ENCODE peak calls at places on chromosomes 2 and 18, in eight cellular contexts. A, Q, M, W, N, Z, X and D are unnamed samples.

GRCh38 chr2:216551234-216551633 is 52.6 kb downstream of the RPL37A start:
- DNase-seq in N (no peak), W (no peak), A (no peak), Z (no peak), Q (no peak), M (peak; percentile 48), X (no peak), D (peak; percentile 65)

GRCh38 chr2:200252661-200253067 is 53.8 kb upstream of the SPATS2L start:
- DNase-seq in W (no peak), A (no peak), N (no peak), Z (no peak), Q (no peak), M (peak; percentile 61), X (no peak), D (no peak)

GRCh38 chr18:54743596-54743995 is 84.7 kb upstream of the RAB27B start:
- DNase-seq in Q (no peak), A (no peak), Z (no peak), M (no peak), X (no peak), N (no peak), W (no peak), D (no peak)

GRCh38 chr2:171521361-171522056 is 765 bp upstream of the CYBRD1 start:
- DNase-seq in Q (no peak), X (no peak), Z (no peak), M (no peak), A (no peak), W (peak; percentile 27), N (no peak), D (no peak)

GRCh38 chr2:54936766-54937165 is 113.5 kb downstream of the RTN4 start:
- DNase-seq in Q (no peak), A (no peak), M (no peak), W (no peak), N (no peak), Z (no peak), X (no peak), D (no peak)

GRCh38 chr18:49100226-49100968 is 149.6 kb upstream of the SMAD7 start:
- DNase-seq in Z (peak; percentile 61), W (no peak), M (peak; percentile 71), A (no peak), X (no peak), N (no peak), Q (no peak), D (no peak)

GRCh38 chr2:162233197-162233596 is 10.0 kb downstream of the FAP start:
- DNase-seq in M (peak; percentile 81), N (no peak), Q (no peak), W (no peak), Z (no peak), A (no peak), X (peak; percentile 86), D (no peak)

GRCh38 chr2:129374452-129374851 is 605.0 kb upstream of the RAB6C start:
- DNase-seq in Q (no peak), N (no peak), W (no peak), Z (no peak), X (no peak), A (no peak), M (no peak), D (no peak)

GRCh38 chr2:18503686-18504085 is 56.8 kb downstream of the RDH14 start:
- DNase-seq in N (no peak), A (no peak), Z (no peak), X (no peak), Q (no peak), W (no peak), M (no peak), D (no peak)

GRCh38 chr2:80987466-80987865 is 682.9 kb upstream of the LRRTM1 start:
- DNase-seq in W (no peak), Q (no peak), X (no peak), N (no peak), A (no peak), M (no peak), Z (no peak), D (no peak)

DNA sequence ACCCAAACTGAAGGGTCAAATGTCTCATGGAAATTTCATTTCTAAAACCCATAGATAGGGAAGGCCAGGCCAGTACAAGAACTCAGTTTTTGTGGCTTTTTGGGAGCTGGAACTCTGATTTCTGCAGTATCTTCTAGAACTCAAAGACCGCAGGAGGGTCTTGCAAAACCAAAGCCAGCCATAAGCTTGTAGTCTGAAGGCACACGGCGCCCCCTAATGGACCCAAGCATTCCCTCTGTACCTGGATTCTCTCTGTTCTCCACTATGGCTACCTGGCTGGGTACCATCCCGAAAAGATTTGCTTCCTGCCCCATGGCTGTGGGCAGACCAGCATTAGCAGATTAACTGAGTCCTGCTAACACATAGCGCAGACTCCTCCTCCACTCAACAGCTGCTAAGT is 229.0 kb upstream of the SLC14A2 start:
- DNase-seq in X (no peak), A (no peak), Z (peak; percentile 78), Q (peak; percentile 83), N (no peak), M (no peak), W (peak; percentile 39), D (no peak)
- TF ChIP-seq CTCF in X (peak; percentile 38), A (peak; percentile 26), Z (peak; percentile 67), Q (peak; percentile 66), N (peak; percentile 34), M (peak; percentile 43), W (peak; percentile 68), D (peak; percentile 44)

DNA sequence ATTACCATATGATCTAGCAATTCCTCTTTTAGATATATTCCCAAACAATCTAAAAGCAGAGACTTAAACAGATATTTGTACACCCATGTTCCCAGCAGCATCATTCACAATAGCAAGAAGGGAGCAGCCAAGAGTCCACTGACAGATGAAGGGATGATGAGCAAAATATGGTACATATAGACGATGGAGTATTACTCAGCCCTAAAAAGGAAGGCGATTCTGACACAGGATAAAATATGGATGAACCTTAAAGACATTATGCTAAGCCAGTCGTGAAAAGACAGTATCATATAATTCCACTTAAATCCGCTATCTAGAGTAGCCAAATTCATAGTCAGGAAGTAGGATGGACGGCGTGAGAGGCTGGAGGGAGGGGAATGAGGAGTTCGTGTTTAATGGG is 20.4 kb downstream of the HS6ST1 start:
- DNase-seq in M (no peak), A (no peak), Q (no peak), N (no peak), W (no peak), Z (no peak), X (no peak), D (no peak)
- H3K27ac ChIP-seq in M (no peak overlapping the region), A (no peak overlapping the region), Q (no peak overlapping the region), N (no peak overlapping the region), W (no peak overlapping the region), Z (no peak overlapping the region), X (no peak overlapping the region), D (no peak overlapping the region)

GRCh38 chr18:58337285-58337684 is 291.6 kb downstream of the ALPK2 start:
- DNase-seq in Z (no peak), A (no peak), Q (no peak), N (no peak), M (no peak), W (no peak), X (no peak), D (no peak)

GRCh38 chr18:58335223-58335622 is 291.2 kb downstream of the NEDD4L start:
- DNase-seq in N (no peak), A (no peak), Q (no peak), X (no peak), M (no peak), Z (no peak), W (no peak), D (no peak)

GRCh38 chr18:58336605-58337004 is 292.3 kb downstream of the ALPK2 start:
- DNase-seq in X (no peak), A (no peak), N (no peak), Z (no peak), Q (no peak), W (no peak), M (peak; percentile 54), D (no peak)

GRCh38 chr18:58334061-58334460 is 290.0 kb downstream of the NEDD4L start:
- DNase-seq in A (no peak), N (no peak), X (no peak), Z (no peak), M (no peak), W (no peak), Q (no peak), D (no peak)

DNA sequence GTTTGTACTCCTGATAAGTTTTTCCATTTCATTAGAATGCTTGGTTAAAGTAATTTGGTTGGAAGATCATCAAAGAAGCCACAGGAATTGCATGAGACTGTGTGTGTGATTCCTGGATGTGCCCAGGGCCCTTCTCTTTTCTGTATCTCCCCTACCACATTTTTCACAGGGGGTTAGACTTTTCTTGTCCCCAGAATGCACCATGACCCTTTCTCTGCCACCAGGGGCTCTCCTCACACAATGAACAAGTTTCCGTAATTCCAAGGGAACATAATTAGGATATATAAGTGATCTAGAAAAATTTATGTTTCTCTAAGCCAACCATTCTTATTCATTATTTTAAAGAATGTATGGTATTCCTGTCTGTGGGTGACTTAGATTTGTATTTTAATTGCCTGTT is 291.8 kb downstream of the NEDD4L start:
- DNase-seq in Z (no peak), Q (no peak), N (no peak), X (no peak), M (peak; percentile 27), A (no peak), W (peak; percentile 47), D (no peak)
- TF ChIP-seq CTCF in Z (no peak), Q (peak; percentile 29), N (no peak), X (no peak), M (no peak), A (peak; percentile 12), W (peak; percentile 48), D (no peak)

GRCh38 chr18:40553029-40553428 is 1402.0 kb upstream of the PIK3C3 start:
- DNase-seq in N (no peak), M (no peak), A (no peak), Q (no peak), X (no peak), W (no peak), Z (peak; percentile 4), D (no peak)

GRCh38 chr18:40555914-40556313 is 1399.1 kb upstream of the PIK3C3 start:
- DNase-seq in Q (no peak), M (no peak), W (no peak), A (no peak), X (no peak), Z (peak; percentile 9), N (no peak), D (no peak)
- H3K27ac ChIP-seq in Q (no peak overlapping the region), M (no peak overlapping the region), W (peak overlapping the region; percentile 40), A (no peak overlapping the region), X (no peak overlapping the region), Z (peak overlapping the region; percentile 64), N (no peak overlapping the region), D (no peak overlapping the region)

DNA sequence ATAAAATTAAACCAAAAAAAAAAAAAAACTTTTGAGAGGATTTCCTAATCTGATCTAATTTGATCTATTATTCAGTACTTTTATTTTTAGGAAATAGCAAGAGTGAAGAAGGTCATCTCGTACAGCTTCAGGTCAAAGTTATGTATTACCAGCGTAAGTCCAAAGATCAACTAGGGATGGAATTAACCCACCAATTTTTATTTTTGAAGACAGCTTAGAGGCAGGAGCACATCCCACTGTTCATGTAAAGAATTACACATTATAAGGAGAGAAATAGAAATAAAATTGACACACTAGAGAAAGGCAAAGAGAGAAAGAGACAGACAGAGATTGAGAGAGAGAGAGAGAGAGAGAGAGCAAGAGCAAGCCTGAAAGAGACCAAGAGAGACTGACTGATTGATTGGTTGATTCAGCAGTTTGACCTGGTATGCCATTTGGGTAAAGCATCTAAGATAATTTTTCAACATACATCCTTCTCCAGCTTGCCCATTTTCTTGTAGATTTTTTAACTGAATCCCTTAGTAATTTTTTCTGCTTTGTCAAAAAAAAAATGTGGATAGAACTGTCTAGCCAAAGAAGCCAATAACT is 25.1 kb downstream of the DOCK10 start:
- DNase-seq in Q (no peak), M (no peak), Z (no peak), N (no peak), X (no peak), W (no peak), A (no peak), D (no peak)
- TF ChIP-seq CTCF in Q (no peak), M (no peak), Z (no peak), N (no peak), X (no peak), W (peak; percentile 36), A (no peak), D (no peak)